ENCODE peak calls at places on chromosomes 13 and 19, in eight cellular contexts. W is GM23338, G is right cardiac atrium, J is heart right ventricle, L is Peyer's patch, Y is cardiac muscle cell, B is tibial artery, N is pancreas. C is an unnamed sample.

GRCh38 chr19:32336259-32337111 is 8.9 kb upstream of the ZNF507 start:
- DNase-seq in W (no peak), G (peak), J (no peak), L (no peak), Y (peak), B (no peak), N (no peak), C (no peak)

GRCh38 chr19:49420227-49420626 is 3.0 kb downstream of the PTH2 start:
- DNase-seq in W (no peak), G (no peak), J (no peak), L (no peak), Y (no peak), B (no peak), N (no peak), C (no peak)

GRCh38 chr13:27349458-27349857 is 75.0 kb upstream of the GTF3A start:
- DNase-seq in W (no peak), G (no peak), J (no peak), L (no peak), Y (no peak), B (no peak), N (no peak), C (no peak)

GRCh38 chr13:67855837-67856238 is 625.7 kb upstream of the PCDH9 start:
- DNase-seq in W (no peak), G (no peak), J (no peak), L (no peak), Y (no peak), B (no peak), N (no peak), C (no peak)

GRCh38 chr19:47499371-47499770 is 15.4 kb upstream of the KPTN start:
- DNase-seq in W (no peak), G (no peak), J (no peak), L (no peak), Y (no peak), B (no peak), N (no peak), C (no peak)

GRCh38 chr19:46872967-46873366 is 12.2 kb downstream of the ARHGAP35 start:
- DNase-seq in W (no peak), G (no peak), J (no peak), L (no peak), Y (no peak), B (no peak), N (no peak), C (no peak)

GRCh38 chr13:60226507-60226906 is 62.8 kb upstream of the DIAPH3 start:
- DNase-seq in W (peak), G (peak), J (no peak), L (no peak), Y (peak), B (no peak), N (no peak), C (no peak)

GRCh38 chr19:27772059-27772458 is 1440.9 kb downstream of the UQCRFS1 start:
- DNase-seq in W (no peak), G (no peak), J (no peak), L (no peak), Y (no peak), B (no peak), N (no peak), C (no peak)

GRCh38 chr13:85586856-85587255 is 212.4 kb downstream of the SLITRK6 start:
- DNase-seq in W (no peak), G (no peak), J (no peak), L (no peak), Y (no peak), B (no peak), N (no peak), C (no peak)

GRCh38 chr13:109818136-109818535 is 31.8 kb upstream of the IRS2 start:
- DNase-seq in W (no peak), G (no peak), J (no peak), L (no peak), Y (no peak), B (no peak), N (no peak), C (no peak)

GRCh38 chr13:29849071-29849541 is 1.3 kb downstream of the UBL3 start:
- DNase-seq in W (peak), G (peak), J (peak), L (peak), Y (peak), B (no peak), N (peak), C (peak)

GRCh38 chr19:28350037-28350436 is 862.9 kb downstream of the UQCRFS1 start:
- DNase-seq in W (no peak), G (no peak), J (no peak), L (no peak), Y (no peak), B (no peak), N (no peak), C (no peak)

GRCh38 chr19:1411255-1412191 is 4.1 kb downstream of the DAZAP1 start:
- DNase-seq in W (no peak), G (peak), J (peak), L (no peak), Y (no peak), B (no peak), N (no peak), C (no peak)

GRCh38 chr13:57843555-57843954 is 212.0 kb downstream of the PCDH17 start:
- DNase-seq in W (no peak), G (no peak), J (no peak), L (no peak), Y (no peak), B (no peak), N (no peak), C (no peak)

GRCh38 chr19:31249217-31249616 is 100.0 kb downstream of the TSHZ3 start:
- DNase-seq in W (no peak), G (no peak), J (no peak), L (no peak), Y (no peak), B (no peak), N (no peak), C (peak)

GRCh38 chr19:30719189-30719990 is 347.2 kb downstream of the ZNF536 start:
- DNase-seq in W (peak), G (peak), J (peak), L (no peak), Y (peak), B (no peak), N (peak), C (peak)

GRCh38 chr13:104477256-104477655 is 1411.0 kb upstream of the SLC10A2 start:
- DNase-seq in W (no peak), G (no peak), J (no peak), L (no peak), Y (no peak), B (no peak), N (no peak), C (no peak)

GRCh38 chr19:29831041-29831548 is 19.3 kb downstream of the CCNE1 start:
- DNase-seq in W (no peak), G (no peak), J (no peak), L (no peak), Y (no peak), B (peak), N (no peak), C (no peak)

GRCh38 chr13:21060827-21061076 is 634 bp downstream of the LATS2 start:
- DNase-seq in W (peak), G (peak), J (peak), L (no peak), Y (no peak), B (peak), N (no peak), C (no peak)

GRCh38 chr19:4327252-4327876 is 11.3 kb downstream of the STAP2 start:
- DNase-seq in W (peak), G (peak), J (peak), L (peak), Y (peak), B (peak), N (peak), C (peak)

GRCh38 chr19:4329858-4330257 is 8.8 kb downstream of the STAP2 start:
- DNase-seq in W (no peak), G (no peak), J (no peak), L (no peak), Y (no peak), B (no peak), N (no peak), C (no peak)

GRCh38 chr19:4326837-4327251 is 11.8 kb downstream of the STAP2 start:
- DNase-seq in W (peak), G (no peak), J (no peak), L (no peak), Y (peak), B (no peak), N (no peak), C (no peak)

GRCh38 chr19:4327877-4328242 is 10.8 kb downstream of the STAP2 start:
- DNase-seq in W (no peak), G (no peak), J (no peak), L (no peak), Y (no peak), B (no peak), N (no peak), C (no peak)

GRCh38 chr19:4328243-4328990 is 10.2 kb downstream of the STAP2 start:
- DNase-seq in W (peak), G (peak), J (peak), L (peak), Y (peak), B (peak), N (peak), C (peak)
- H3K27ac ChIP-seq in W (peak), G (no peak), J (no peak), L (peak), Y (peak), B (no peak), N (peak), C (no peak)

DNA sequence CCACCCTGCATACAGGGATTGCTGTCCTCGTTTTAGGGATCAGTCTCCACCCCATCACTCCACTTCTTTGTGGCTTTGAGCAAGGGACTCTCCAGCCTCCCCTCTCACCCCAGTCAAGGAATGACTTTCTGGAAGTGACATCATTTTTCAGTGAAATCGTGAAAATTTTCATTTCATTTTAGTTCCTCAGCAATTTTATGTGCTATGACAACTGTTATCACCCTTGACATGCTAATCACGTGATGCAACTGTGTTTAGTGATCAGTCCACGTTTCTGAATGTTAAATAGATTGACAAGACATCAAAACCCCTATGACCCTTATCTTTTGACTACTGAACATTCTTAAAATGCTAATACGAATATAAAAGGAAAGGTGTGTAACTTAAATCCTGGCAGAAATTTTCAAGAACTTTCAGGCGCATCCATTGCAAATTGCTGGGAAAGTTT is 8.0 kb downstream of the C19orf81 start:
- DNase-seq in W (no peak), G (no peak), J (no peak), L (no peak), Y (no peak), B (no peak), N (no peak), C (no peak)
- H3K4me3 ChIP-seq in W (peak), G (no peak), J (no peak), L (no peak), Y (peak), B (no peak), N (no peak), C (no peak)

GRCh38 chr13:113411216-113412023 is 41.9 kb downstream of the ADPRHL1 start:
- DNase-seq in W (no peak), G (peak), J (peak), L (no peak), Y (no peak), B (peak), N (no peak), C (no peak)
- H3K27ac ChIP-seq in W (no peak), G (peak), J (peak), L (peak), Y (no peak), B (peak), N (no peak), C (no peak)

GRCh38 chr13:99085139-99085845 is 107.4 kb upstream of the DOCK9 start:
- DNase-seq in W (peak), G (no peak), J (peak), L (no peak), Y (peak), B (no peak), N (peak), C (peak)
- H3K4me3 ChIP-seq in W (peak), G (peak), J (peak), L (peak), Y (peak), B (peak), N (peak), C (peak)

DNA sequence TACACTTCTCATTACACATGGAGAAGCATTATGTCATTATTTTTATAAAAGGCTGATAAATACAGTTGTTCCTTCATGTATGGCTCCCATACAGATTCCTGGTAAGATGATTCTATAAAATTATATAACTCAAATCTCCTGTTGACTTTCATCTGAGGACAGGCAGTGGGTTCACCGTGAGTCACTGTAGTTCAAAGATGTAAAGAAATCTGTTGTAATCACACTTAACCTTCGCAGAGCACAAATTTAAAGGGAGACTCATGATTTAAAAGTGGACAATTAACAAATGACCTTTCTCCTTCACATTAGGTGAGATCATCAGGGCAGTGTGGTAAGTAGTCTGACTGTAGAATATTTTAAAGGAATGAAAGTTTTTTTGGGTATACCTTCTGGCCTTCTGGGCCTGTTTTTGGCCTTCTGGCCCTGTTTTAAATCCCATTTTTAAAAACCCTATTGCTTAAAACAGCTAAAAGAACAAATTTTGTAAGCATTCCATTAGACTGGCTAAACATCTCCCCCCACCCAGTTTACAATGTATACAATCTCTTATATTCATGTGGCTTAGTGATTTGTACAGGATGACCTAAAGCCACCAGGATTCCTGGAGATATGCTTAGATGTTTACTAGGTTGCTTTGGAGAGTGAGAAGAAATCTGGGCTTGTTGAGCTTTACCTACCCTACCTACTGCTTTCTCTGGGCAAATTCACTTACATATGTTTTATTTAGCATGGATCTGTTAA is 171.2 kb downstream of the ITGBL1 start:
- DNase-seq in W (no peak), G (no peak), J (no peak), L (no peak), Y (no peak), B (no peak), N (no peak), C (no peak)
- H3K27ac ChIP-seq in W (no peak), G (peak), J (peak), L (peak), Y (no peak), B (peak), N (no peak), C (peak)

GRCh38 chr13:99501952-99502310 is 659 bp downstream of the TM9SF2 start:
- DNase-seq in W (peak), G (no peak), J (no peak), L (peak), Y (peak), B (no peak), N (peak), C (peak)

GRCh38 chr13:99506632-99507031 is 5.4 kb downstream of the TM9SF2 start:
- DNase-seq in W (no peak), G (peak), J (no peak), L (peak), Y (no peak), B (no peak), N (no peak), C (no peak)

GRCh38 chr13:99507054-99507453 is 5.8 kb downstream of the TM9SF2 start:
- DNase-seq in W (no peak), G (no peak), J (no peak), L (no peak), Y (no peak), B (no peak), N (no peak), C (no peak)

GRCh38 chr13:99509477-99509876 is 8.2 kb downstream of the TM9SF2 start:
- DNase-seq in W (no peak), G (no peak), J (no peak), L (no peak), Y (no peak), B (no peak), N (no peak), C (no peak)

DNA sequence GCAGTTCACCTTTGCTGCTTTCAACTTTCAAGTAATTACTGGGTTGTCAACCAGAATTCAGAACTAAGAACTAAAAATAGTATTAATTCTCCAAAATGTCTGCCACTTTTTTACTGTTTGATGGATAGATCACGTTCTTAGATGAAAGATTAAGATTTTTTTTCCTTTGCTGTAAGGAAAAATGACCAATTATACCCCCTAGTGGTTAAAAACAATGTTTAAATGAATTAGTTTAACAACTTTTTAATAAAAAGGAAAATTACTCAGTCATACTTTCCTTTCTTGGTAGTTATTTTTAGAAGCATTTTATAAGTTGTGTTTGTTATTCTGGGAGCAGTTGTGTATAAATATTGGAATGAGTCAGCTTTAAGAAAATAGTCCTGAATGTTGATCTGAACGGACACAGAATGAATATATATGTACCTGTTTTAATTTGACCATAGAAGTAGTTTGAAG is 4.6 kb downstream of the TM9SF2 start:
- DNase-seq in W (no peak), G (no peak), J (no peak), L (no peak), Y (no peak), B (no peak), N (no peak), C (no peak)
- H3K4me3 ChIP-seq in W (no peak), G (no peak), J (peak), L (no peak), Y (no peak), B (no peak), N (no peak), C (no peak)

C was measured in thyroid gland.